ENCODE peak calls at places on chromosomes 4 and X, in four cellular contexts. One of them, this sample, is unnamed.

GRCh38 chrX:101417981-101418841 is 10.2 kb downstream of the HNRNPH2 start:
- DNase-seq in CD8-positive, alpha-beta memory T cell: peak; percentile 61
- DNase-seq in MM.1S: no peak
- DNase-seq in ascending aorta: peak; percentile 84
- DNase-seq in this sample: peak; percentile 74

GRCh38 chrX:1112321-1112720 is 100.1 kb downstream of the CRLF2 start:
- DNase-seq in CD8-positive, alpha-beta memory T cell: no peak
- DNase-seq in MM.1S: no peak
- DNase-seq in ascending aorta: peak; percentile 4
- DNase-seq in this sample: no peak

GRCh38 chrX:42149786-42150185 is 226.4 kb upstream of the CASK start:
- DNase-seq in CD8-positive, alpha-beta memory T cell: no peak
- DNase-seq in MM.1S: no peak
- DNase-seq in ascending aorta: no peak
- DNase-seq in this sample: no peak

GRCh38 chr4:76215120-76215519 is 1.5 kb upstream of the SCARB2 start:
- DNase-seq in CD8-positive, alpha-beta memory T cell: no peak
- DNase-seq in MM.1S: no peak
- DNase-seq in ascending aorta: no peak
- DNase-seq in this sample: no peak

GRCh38 chrX:46865281-46865680 is 28.4 kb downstream of the RP2 start:
- DNase-seq in CD8-positive, alpha-beta memory T cell: no peak
- DNase-seq in MM.1S: no peak
- DNase-seq in ascending aorta: no peak
- DNase-seq in this sample: no peak

GRCh38 chrX:20382518-20383291 is 116.0 kb upstream of the RPS6KA3 start:
- DNase-seq in CD8-positive, alpha-beta memory T cell: no peak
- DNase-seq in MM.1S: no peak
- DNase-seq in ascending aorta: no peak
- DNase-seq in this sample: no peak

GRCh38 chrX:134688839-134689238 is 30.6 kb upstream of the PLAC1 start:
- DNase-seq in CD8-positive, alpha-beta memory T cell: no peak
- DNase-seq in MM.1S: no peak
- DNase-seq in ascending aorta: no peak
- DNase-seq in this sample: no peak

GRCh38 chrX:119695535-119696050 is 2.6 kb upstream of the SEPTIN6 start:
- DNase-seq in CD8-positive, alpha-beta memory T cell: no peak
- DNase-seq in MM.1S: no peak
- DNase-seq in ascending aorta: no peak
- DNase-seq in this sample: no peak

GRCh38 chr4:69753666-69754065 is 6.8 kb downstream of the SULT1B1 start:
- DNase-seq in CD8-positive, alpha-beta memory T cell: no peak
- DNase-seq in MM.1S: no peak
- DNase-seq in ascending aorta: no peak
- DNase-seq in this sample: no peak

GRCh38 chrX:115690554-115691216 is 129.7 kb downstream of the PLS3 start:
- DNase-seq in CD8-positive, alpha-beta memory T cell: no peak
- DNase-seq in MM.1S: peak; percentile 75
- DNase-seq in ascending aorta: peak; percentile 86
- DNase-seq in this sample: no peak

GRCh38 chr4:136934601-136935000 is 597.7 kb downstream of the PCDH18 start:
- DNase-seq in CD8-positive, alpha-beta memory T cell: no peak
- DNase-seq in MM.1S: no peak
- DNase-seq in ascending aorta: no peak
- DNase-seq in this sample: no peak

GRCh38 chr4:113682730-113683129 is 78.8 kb downstream of the CAMK2D start:
- DNase-seq in CD8-positive, alpha-beta memory T cell: no peak
- DNase-seq in MM.1S: no peak
- DNase-seq in ascending aorta: no peak
- DNase-seq in this sample: no peak

GRCh38 chr4:163941221-163941865 is 446.9 kb downstream of the TMA16 start:
- DNase-seq in CD8-positive, alpha-beta memory T cell: no peak
- DNase-seq in MM.1S: no peak
- DNase-seq in ascending aorta: no peak
- DNase-seq in this sample: no peak

GRCh38 chr4:114654607-114655006 is 56.0 kb downstream of the UGT8 start:
- DNase-seq in CD8-positive, alpha-beta memory T cell: no peak
- DNase-seq in MM.1S: no peak
- DNase-seq in ascending aorta: no peak
- DNase-seq in this sample: no peak

GRCh38 chr4:155122382-155122781 is 86.1 kb upstream of the NPY2R start:
- DNase-seq in CD8-positive, alpha-beta memory T cell: no peak
- DNase-seq in MM.1S: no peak
- DNase-seq in ascending aorta: no peak
- DNase-seq in this sample: no peak

GRCh38 chr4:10253765-10254164 is 137.2 kb upstream of the WDR1 start:
- DNase-seq in CD8-positive, alpha-beta memory T cell: no peak
- DNase-seq in MM.1S: no peak
- DNase-seq in ascending aorta: no peak
- DNase-seq in this sample: no peak

GRCh38 chrX:114344756-114345155 is 239.1 kb upstream of the HTR2C start:
- DNase-seq in CD8-positive, alpha-beta memory T cell: no peak
- DNase-seq in MM.1S: peak; percentile 17
- DNase-seq in ascending aorta: no peak
- DNase-seq in this sample: no peak

GRCh38 chr4:86367577-86367976 is 7.7 kb upstream of the MAPK10 start:
- DNase-seq in CD8-positive, alpha-beta memory T cell: no peak
- DNase-seq in MM.1S: no peak
- DNase-seq in ascending aorta: no peak
- DNase-seq in this sample: no peak

GRCh38 chr4:41399191-41399590 is 138.8 kb upstream of the LIMCH1 start:
- DNase-seq in CD8-positive, alpha-beta memory T cell: no peak
- DNase-seq in MM.1S: no peak
- DNase-seq in ascending aorta: no peak
- DNase-seq in this sample: no peak

GRCh38 chr4:184748251-184748652 is 14.4 kb upstream of the CENPU start:
- DNase-seq in CD8-positive, alpha-beta memory T cell: no peak
- DNase-seq in MM.1S: no peak
- DNase-seq in ascending aorta: peak; percentile 61
- DNase-seq in this sample: peak; percentile 65

GRCh38 chr4:176969011-176969410 is 176.3 kb upstream of the VEGFC start:
- DNase-seq in CD8-positive, alpha-beta memory T cell: no peak
- DNase-seq in MM.1S: no peak
- DNase-seq in ascending aorta: no peak
- DNase-seq in this sample: no peak

GRCh38 chrX:68421651-68422050 is 11.6 kb downstream of the OPHN1 start:
- DNase-seq in CD8-positive, alpha-beta memory T cell: no peak
- DNase-seq in MM.1S: no peak
- DNase-seq in ascending aorta: no peak
- DNase-seq in this sample: no peak

GRCh38 chr4:188117631-188118030 is 8.2 kb upstream of the TRIML2 start:
- DNase-seq in CD8-positive, alpha-beta memory T cell: no peak
- DNase-seq in MM.1S: no peak
- DNase-seq in ascending aorta: no peak
- DNase-seq in this sample: no peak

GRCh38 chrX:292900-293897 is 12.0 kb downstream of the PLCXD1 start:
- DNase-seq in CD8-positive, alpha-beta memory T cell: no peak
- DNase-seq in MM.1S: no peak
- DNase-seq in ascending aorta: peak; percentile 56
- DNase-seq in this sample: no peak

GRCh38 chr4:12411072-12411471 is 982.4 kb upstream of the HS3ST1 start:
- DNase-seq in CD8-positive, alpha-beta memory T cell: no peak
- DNase-seq in MM.1S: no peak
- DNase-seq in ascending aorta: no peak
- DNase-seq in this sample: no peak

GRCh38 chrX:41022579-41022978 is 62.7 kb upstream of the USP9X start:
- DNase-seq in CD8-positive, alpha-beta memory T cell: no peak
- DNase-seq in MM.1S: no peak
- DNase-seq in ascending aorta: no peak
- DNase-seq in this sample: no peak

GRCh38 chr4:82886145-82886942 is 4.6 kb downstream of the SEC31A start:
- DNase-seq in CD8-positive, alpha-beta memory T cell: no peak
- DNase-seq in MM.1S: no peak
- DNase-seq in ascending aorta: no peak
- DNase-seq in this sample: no peak

GRCh38 chr4:140236649-140237160 is 82.7 kb upstream of the MAML3 start:
- DNase-seq in CD8-positive, alpha-beta memory T cell: no peak
- DNase-seq in MM.1S: no peak
- DNase-seq in ascending aorta: no peak
- DNase-seq in this sample: no peak

GRCh38 chr4:140234697-140235060 is 80.7 kb upstream of the MAML3 start:
- DNase-seq in CD8-positive, alpha-beta memory T cell: no peak
- DNase-seq in MM.1S: no peak
- DNase-seq in ascending aorta: no peak
- DNase-seq in this sample: no peak

GRCh38 chr4:140229881-140230280 is 75.9 kb upstream of the MAML3 start:
- DNase-seq in CD8-positive, alpha-beta memory T cell: no peak
- DNase-seq in MM.1S: no peak
- DNase-seq in ascending aorta: no peak
- DNase-seq in this sample: no peak

GRCh38 chr4:140237616-140238352 is 83.8 kb upstream of the MAML3 start:
- DNase-seq in CD8-positive, alpha-beta memory T cell: no peak
- DNase-seq in MM.1S: no peak
- DNase-seq in ascending aorta: peak; percentile 79
- DNase-seq in this sample: peak; percentile 76

DNA sequence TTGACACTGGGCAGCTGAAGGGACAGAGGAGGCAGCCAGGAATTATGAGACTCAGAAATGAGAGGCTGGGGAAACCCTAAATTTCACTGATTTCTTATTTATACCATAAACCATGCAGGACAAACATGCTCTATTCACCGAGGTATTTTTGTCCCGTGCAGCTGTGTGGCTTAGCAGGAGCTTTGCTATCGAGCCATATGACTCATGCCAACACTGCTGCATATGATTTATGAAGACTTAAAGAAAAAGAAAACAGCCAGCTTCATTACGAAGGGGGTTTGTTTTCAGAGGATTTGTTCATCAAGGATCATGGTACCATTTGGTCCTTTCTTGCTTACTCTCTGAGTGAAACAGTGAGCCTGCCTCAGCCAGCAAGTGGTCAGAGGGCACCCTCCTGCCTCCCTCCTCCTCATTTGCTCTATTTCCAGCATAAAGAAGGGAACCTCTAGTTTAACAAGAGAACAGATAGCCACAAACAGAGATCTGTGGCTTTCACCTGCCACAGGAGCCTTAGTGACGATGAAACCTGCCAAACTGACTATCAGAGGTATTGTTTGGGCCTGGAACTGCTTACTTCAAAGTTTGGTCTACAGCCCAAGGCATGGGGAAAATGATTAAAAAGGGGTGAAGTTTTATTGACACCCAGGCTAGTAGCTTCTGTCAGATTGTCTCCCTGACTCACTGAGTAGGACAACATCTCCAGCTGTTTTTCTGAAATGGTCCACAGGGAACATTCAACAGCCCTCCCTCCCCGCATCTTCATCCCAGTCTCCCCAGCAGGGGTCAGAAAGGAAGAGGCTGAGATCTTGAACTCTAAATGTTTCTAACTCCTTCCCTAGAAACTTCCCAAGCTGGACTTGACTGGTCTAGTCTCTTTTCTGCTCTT is 80.1 kb upstream of the MAML3 start:
- DNase-seq in CD8-positive, alpha-beta memory T cell: no peak
- DNase-seq in MM.1S: no peak
- DNase-seq in ascending aorta: no peak
- DNase-seq in this sample: no peak
- H3K4me3 ChIP-seq in CD8-positive, alpha-beta memory T cell: no peak overlapping the region
- H3K4me3 ChIP-seq in MM.1S: no peak overlapping the region
- H3K4me3 ChIP-seq in ascending aorta: no peak overlapping the region
- H3K4me3 ChIP-seq in this sample: no peak overlapping the region

GRCh38 chr4:173246719-173247118 is 78.1 kb downstream of the GALNT7 start:
- DNase-seq in CD8-positive, alpha-beta memory T cell: no peak
- DNase-seq in MM.1S: no peak
- DNase-seq in ascending aorta: no peak
- DNase-seq in this sample: no peak

GRCh38 chr4:173243321-173243720 is 74.7 kb downstream of the GALNT7 start:
- DNase-seq in CD8-positive, alpha-beta memory T cell: no peak
- DNase-seq in MM.1S: no peak
- DNase-seq in ascending aorta: no peak
- DNase-seq in this sample: no peak

GRCh38 chr4:173240696-173241095 is 72.1 kb downstream of the GALNT7 start:
- DNase-seq in CD8-positive, alpha-beta memory T cell: no peak
- DNase-seq in MM.1S: no peak
- DNase-seq in ascending aorta: no peak
- DNase-seq in this sample: no peak

GRCh38 chr4:173243917-173244658 is 75.5 kb downstream of the GALNT7 start:
- DNase-seq in CD8-positive, alpha-beta memory T cell: no peak
- DNase-seq in MM.1S: no peak
- DNase-seq in ascending aorta: no peak
- DNase-seq in this sample: no peak

GRCh38 chr4:173242466-173243250 is 74.0 kb downstream of the GALNT7 start:
- DNase-seq in CD8-positive, alpha-beta memory T cell: no peak
- DNase-seq in MM.1S: no peak
- DNase-seq in ascending aorta: no peak
- DNase-seq in this sample: no peak
- H3K4me1 ChIP-seq in CD8-positive, alpha-beta memory T cell: no peaks in the 10 kb centered on the region
- H3K4me1 ChIP-seq in MM.1S: peaks cover 15% of the 10 kb centered on the region
- H3K4me1 ChIP-seq in ascending aorta: no peaks in the 10 kb centered on the region
- H3K4me1 ChIP-seq in this sample: no peaks in the 10 kb centered on the region

DNA sequence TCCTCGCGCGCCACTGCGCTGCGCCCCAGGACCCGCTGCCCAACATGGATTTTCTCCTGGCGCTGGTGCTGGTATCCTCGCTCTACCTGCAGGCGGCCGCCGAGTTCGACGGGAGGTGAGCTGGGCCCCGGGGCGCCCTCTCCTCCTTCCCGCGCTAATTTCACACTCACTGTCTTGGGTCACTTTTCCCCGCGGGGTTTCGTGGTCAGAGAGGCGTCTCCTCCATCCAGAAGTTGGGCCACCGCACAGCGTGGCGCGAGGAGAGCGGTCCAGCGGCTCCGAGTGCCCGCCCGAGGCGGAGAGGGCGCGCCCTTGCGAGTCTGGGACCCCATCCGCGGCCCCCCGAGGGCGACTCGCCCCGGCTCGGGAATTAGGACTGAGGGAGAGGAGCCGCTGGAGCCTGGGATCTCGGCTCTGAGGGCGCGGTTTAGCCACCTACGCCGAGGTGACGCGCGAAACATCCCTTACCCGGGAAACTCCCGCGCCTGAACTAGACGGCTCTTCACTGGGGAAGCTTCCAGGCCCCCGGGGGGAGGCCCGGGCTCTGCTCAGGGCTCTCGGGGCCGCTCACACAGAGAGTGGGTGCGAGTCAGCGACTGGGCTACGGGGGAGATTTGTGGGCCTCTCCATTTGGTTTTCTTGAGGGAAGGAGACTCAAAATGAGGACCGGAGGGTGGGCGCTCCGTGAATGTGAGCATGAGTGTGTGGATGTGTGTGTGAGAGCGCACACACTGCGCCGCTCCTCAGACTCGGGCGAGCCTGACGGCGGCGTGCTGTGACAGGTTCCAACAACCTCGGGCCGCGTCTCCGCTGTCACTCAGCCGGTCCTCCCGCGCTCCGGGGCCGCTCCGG is 564 bp downstream of the NPNT start:
- DNase-seq in CD8-positive, alpha-beta memory T cell: no peak
- DNase-seq in MM.1S: peak; percentile 62
- DNase-seq in ascending aorta: peak; percentile 74
- DNase-seq in this sample: peak; percentile 14
- H3K4me3 ChIP-seq in CD8-positive, alpha-beta memory T cell: no peak overlapping the region
- H3K4me3 ChIP-seq in MM.1S: peak overlapping the region; percentile 82
- H3K4me3 ChIP-seq in ascending aorta: peak overlapping the region; percentile 83
- H3K4me3 ChIP-seq in this sample: peak overlapping the region; percentile 60

DNA sequence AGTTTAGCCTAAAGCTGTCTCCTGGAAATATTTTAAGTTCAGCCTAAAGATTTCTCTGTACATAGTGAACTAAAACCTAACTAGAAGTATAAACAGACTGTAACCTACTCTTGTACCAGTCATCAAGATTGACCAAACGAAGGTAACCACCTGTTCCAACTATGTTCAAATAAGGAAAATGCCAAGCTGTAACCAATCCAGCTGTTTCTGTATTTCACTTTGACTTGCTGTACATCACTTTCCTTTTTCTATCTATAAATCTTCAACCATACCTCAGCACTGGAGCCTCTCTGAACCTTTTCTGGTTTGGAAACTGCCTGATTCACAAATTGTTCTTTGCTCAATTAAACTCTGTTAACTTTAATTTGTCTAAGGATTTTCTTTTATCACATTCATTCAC is 3.1 kb upstream of the CYSLTR1 start:
- DNase-seq in CD8-positive, alpha-beta memory T cell: no peak
- DNase-seq in MM.1S: no peak
- DNase-seq in ascending aorta: no peak
- DNase-seq in this sample: no peak
- H3K4me1 ChIP-seq in CD8-positive, alpha-beta memory T cell: peaks cover 36% of the 10 kb centered on the region
- H3K4me1 ChIP-seq in MM.1S: peaks cover 53% of the 10 kb centered on the region
- H3K4me1 ChIP-seq in ascending aorta: no peaks in the 10 kb centered on the region
- H3K4me1 ChIP-seq in this sample: peaks cover 8% of the 10 kb centered on the region

This sample was measured in heart right ventricle.